ENCODE peak calls at places on chromosome 12, in four cellular contexts. T is endothelial cell of umbilical vein, V is breast epithelium, P is NB4. D is an unnamed sample.
A peak's percentile ranks its signal among the peaks of the same experiment; 100 is the strongest.

GRCh38 chr12:113261847-113262470 is 40.7 kb downstream of the TPCN1 start:
- DNase-seq in T (no peak), V (no peak), P (peak; percentile 91), D (peak; percentile 43)

GRCh38 chr12:19121449-19122018 is 8.0 kb upstream of the PLEKHA5 start:
- DNase-seq in T (no peak), P (no peak), V (no peak), D (no peak)

GRCh38 chr12:45914090-45914489 is 76.3 kb downstream of the SCAF11 start:
- DNase-seq in P (peak; percentile 30), T (no peak), V (no peak), D (peak; percentile 22)

GRCh38 chr12:5295151-5295550 is 136.8 kb upstream of the NTF3 start:
- DNase-seq in T (no peak), P (no peak), V (no peak), D (no peak)

GRCh38 chr12:114355389-114356088 is 50.4 kb downstream of the TBX5 start:
- DNase-seq in V (no peak), P (peak; percentile 39), T (no peak), D (peak; percentile 7)

GRCh38 chr12:97912943-97913342 is 450.3 kb downstream of the RMST start:
- DNase-seq in V (peak; percentile 74), P (no peak), T (no peak), D (no peak)

GRCh38 chr12:123022846-123023245 is 42.4 kb downstream of the ARL6IP4 start:
- DNase-seq in T (no peak), P (no peak), V (no peak), D (no peak)

GRCh38 chr12:4579305-4580097 is 17.5 kb downstream of the DYRK4 start:
- DNase-seq in T (peak; percentile 26), P (peak; percentile 47), V (no peak), D (peak; percentile 16)

GRCh38 chr12:9134981-9135628 is 19.4 kb upstream of the A2M start:
- DNase-seq in V (no peak), P (peak; percentile 24), T (peak; percentile 11), D (peak; percentile 34)

GRCh38 chr12:50528800-50529199 is 24.0 kb downstream of the DIP2B start:
- DNase-seq in P (no peak), T (no peak), V (no peak), D (no peak)

GRCh38 chr12:93429852-93430251 is 11.9 kb downstream of the UBE2N start:
- DNase-seq in T (no peak), P (no peak), V (no peak), D (no peak)

GRCh38 chr12:3634348-3634747 is 118.6 kb downstream of the CRACR2A start:
- DNase-seq in V (no peak), P (no peak), T (no peak), D (no peak)

GRCh38 chr12:117091758-117092510 is 7.3 kb downstream of the TESC start:
- DNase-seq in T (no peak), V (no peak), P (no peak), D (no peak)

GRCh38 chr12:12907552-12907951 is 16.2 kb downstream of the GPRC5A start:
- DNase-seq in V (no peak), T (no peak), P (no peak), D (no peak)

GRCh38 chr12:116432321-116432750 is 126.8 kb upstream of the MAP1LC3B2 start:
- DNase-seq in V (no peak), P (no peak), T (no peak), D (no peak)

GRCh38 chr12:51351913-51352532 is 5.5 kb upstream of the CELA1 start:
- DNase-seq in V (no peak), P (peak; percentile 78), T (peak; percentile 66), D (peak; percentile 67)

GRCh38 chr12:53171725-53172329 is 8.7 kb upstream of the ZNF740 start:
- DNase-seq in T (no peak), P (no peak), V (peak; percentile 37), D (no peak)

GRCh38 chr12:82857911-82858533 is 171.3 kb downstream of the TMTC2 start:
- DNase-seq in V (no peak), T (peak; percentile 85), P (no peak), D (no peak)

GRCh38 chr12:122944588-122944987 is 21.7 kb downstream of the ABCB9 start:
- DNase-seq in T (no peak), P (no peak), V (peak; percentile 83), D (no peak)

GRCh38 chr12:54565658-54566552 is 16.5 kb downstream of the PDE1B start:
- DNase-seq in V (no peak), T (no peak), P (no peak), D (no peak)

GRCh38 chr12:108640802-108641445 is 7.2 kb upstream of the SELPLG start:
- DNase-seq in V (no peak), P (no peak), T (no peak), D (peak; percentile 92)

GRCh38 chr12:127125607-127126259 is 1141.2 kb upstream of the TMEM132C start:
- DNase-seq in V (no peak), P (no peak), T (no peak), D (no peak)

GRCh38 chr12:19605720-19606119 is 166.4 kb downstream of the AEBP2 start:
- DNase-seq in T (no peak), V (no peak), P (no peak), D (no peak)

GRCh38 chr12:113040722-113041168 is 15.8 kb upstream of the DTX1 start:
- DNase-seq in V (no peak), T (peak; percentile 72), P (peak; percentile 74), D (no peak)

GRCh38 chr12:67647547-67648305 is 819 bp upstream of the DYRK2 start:
- DNase-seq in T (peak; percentile 70), P (peak; percentile 66), V (peak; percentile 80), D (peak; percentile 73)

GRCh38 chr12:57618966-57619433 is 7.8 kb downstream of the ARHGEF25 start:
- DNase-seq in P (no peak), V (no peak), T (no peak), D (no peak)

GRCh38 chr12:94173660-94174265 is 25.4 kb downstream of the PLXNC1 start:
- DNase-seq in T (no peak), P (peak; percentile 74), V (no peak), D (no peak)

GRCh38 chr12:8648598-8649205 is 13.9 kb downstream of the MFAP5 start:
- DNase-seq in V (no peak), P (no peak), T (no peak), D (no peak)

GRCh38 chr12:112151766-112152541 is 26.6 kb downstream of the TRAFD1 start:
- DNase-seq in T (no peak), V (no peak), P (no peak), D (no peak)

GRCh38 chr12:89882051-89882450 is 173.4 kb upstream of the ATP2B1 start:
- DNase-seq in T (no peak), P (peak; percentile 30), V (no peak), D (peak; percentile 4)

GRCh38 chr12:6338955-6339761 is 2.7 kb downstream of the TNFRSF1A start:
- DNase-seq in P (no peak), T (peak; percentile 43), V (no peak), D (no peak)

GRCh38 chr12:106139422-106140141 is 828 bp upstream of the NUAK1 start:
- DNase-seq in T (peak; percentile 79), P (peak; percentile 88), V (no peak), D (no peak)
- TF ChIP-seq POLR2A in T (peak; percentile 1), P (peak; percentile 60), V (no peak), D (no peak)

GRCh38 chr12:56230449-56231183 is 765 bp downstream of the SLC39A5 start:
- DNase-seq in V (no peak), P (no peak), T (no peak), D (no peak)
- TF ChIP-seq POLR2A in V (no peak), P (no peak), T (no peak), D (peak; percentile 3)

GRCh38 chr12:100165356-100165755 is 22.7 kb upstream of the BLTP3B start:
- DNase-seq in V (no peak), P (no peak), T (no peak), D (no peak)

GRCh38 chr12:100159391-100160104 is 16.9 kb upstream of the BLTP3B start:
- DNase-seq in P (no peak), V (no peak), T (no peak), D (no peak)

GRCh38 chr12:100164153-100164704 is 21.6 kb upstream of the BLTP3B start:
- DNase-seq in P (peak; percentile 42), T (no peak), V (no peak), D (no peak)

GRCh38 chr12:100166232-100166631 is 23.6 kb upstream of the BLTP3B start:
- DNase-seq in T (no peak), P (no peak), V (no peak), D (no peak)

DNA sequence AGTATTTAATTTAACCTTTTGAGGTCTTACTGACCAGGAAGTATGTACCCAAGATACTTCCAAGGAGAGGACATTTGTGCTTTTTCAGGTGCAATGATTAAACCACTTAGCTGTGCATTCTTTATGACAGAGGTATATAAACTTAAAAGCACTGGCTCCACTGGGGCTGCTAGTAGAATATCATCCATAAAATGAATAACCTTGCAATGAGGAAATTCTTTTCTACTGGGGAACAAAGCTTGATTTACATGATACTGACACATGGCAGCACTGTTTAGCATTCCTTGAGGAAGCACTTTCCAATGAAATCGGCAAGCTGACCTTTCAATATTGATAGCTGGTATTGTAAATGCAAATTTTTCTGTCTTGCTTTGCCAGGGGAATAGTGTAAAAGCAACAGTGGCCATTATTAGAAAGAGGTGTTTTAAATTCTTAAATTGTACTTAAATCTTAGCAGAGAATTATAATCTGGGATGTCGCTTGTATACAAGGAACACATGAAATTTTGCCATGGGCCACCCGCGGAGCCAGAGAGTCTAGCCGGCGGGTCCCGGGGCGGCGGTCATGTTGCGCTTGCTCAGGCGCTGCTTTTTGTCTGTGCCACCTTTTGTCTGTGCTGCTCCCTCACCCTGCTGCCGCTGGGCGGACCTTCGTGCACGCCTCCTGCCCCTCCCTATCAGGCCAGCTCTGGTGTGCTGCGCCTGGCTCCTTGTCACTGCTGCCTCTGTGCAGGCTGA is 20.9 kb upstream of the BLTP3B start:
- DNase-seq in T (peak; percentile 54), V (peak; percentile 70), P (peak; percentile 94), D (peak; percentile 87)
- TF ChIP-seq POLR2A in T (no peak), V (no peak), P (no peak), D (peak; percentile 46)

GRCh38 chr12:26226119-26226518 is 30.7 kb downstream of the SSPN start:
- DNase-seq in T (no peak), P (no peak), V (no peak), D (no peak)

GRCh38 chr12:26224657-26225056 is 29.3 kb downstream of the SSPN start:
- DNase-seq in P (no peak), V (peak; percentile 75), T (no peak), D (no peak)

GRCh38 chr12:26229910-26230309 is 34.5 kb downstream of the SSPN start:
- DNase-seq in T (no peak), V (no peak), P (no peak), D (no peak)

GRCh38 chr12:26227376-26227775 is 32.0 kb downstream of the SSPN start:
- DNase-seq in P (no peak), T (no peak), V (no peak), D (no peak)

GRCh38 chr12:26226629-26227375 is 31.4 kb downstream of the SSPN start:
- DNase-seq in T (peak; percentile 21), V (peak; percentile 41), P (peak; percentile 85), D (peak; percentile 11)
- TF ChIP-seq POLR2A in T (no peak), V (no peak), P (no peak), D (no peak)

GRCh38 chr12:71685961-71686657 is at the start of gene TMEM19:
- DNase-seq in P (peak; percentile 94), V (peak; percentile 73), T (peak; percentile 93), D (peak; percentile 94)
- TF ChIP-seq POLR2A in P (no peak), V (no peak), T (peak; percentile 86), D (peak; percentile 90)

D was measured in erythroblast.